ENCODE peak calls at places on chromosomes 6 and 20, in five cellular contexts. H is kidney, J is A549, P is RWPE1, W is heart right ventricle. B is an unnamed sample.

GRCh38 chr6:93721386-93722048 is 302.2 kb upstream of the EPHA7 start:
- DNase-seq in P (no peak), H (no peak), J (peak), W (no peak), B (no peak)

GRCh38 chr6:169831450-169832246 is 80.2 kb downstream of the ERMARD start:
- DNase-seq in W (peak), P (peak), J (peak), H (peak), B (peak)

GRCh38 chr20:57890254-57890800 is 180.5 kb upstream of the PMEPA1 start:
- DNase-seq in P (no peak), H (no peak), J (no peak), W (no peak), B (no peak)

GRCh38 chr20:37984018-37984785 is 49.1 kb downstream of the TTI1 start:
- DNase-seq in J (no peak), H (no peak), P (no peak), W (peak), B (no peak)

GRCh38 chr6:163827157-163827556 is 412.6 kb downstream of the QKI start:
- DNase-seq in P (no peak), H (no peak), J (no peak), W (no peak), B (no peak)

GRCh38 chr6:11366934-11367637 is 134.6 kb upstream of the NEDD9 start:
- DNase-seq in W (no peak), H (no peak), J (peak), P (no peak), B (no peak)

GRCh38 chr6:134480593-134480992 is 162.7 kb upstream of the SGK1 start:
- DNase-seq in P (no peak), W (no peak), H (no peak), J (no peak), B (no peak)

GRCh38 chr20:32930701-32931100 is 72.0 kb downstream of the EFCAB8 start:
- DNase-seq in W (no peak), H (no peak), P (no peak), J (no peak), B (no peak)

GRCh38 chr6:28337103-28337520 is 1.2 kb upstream of the ZSCAN31 start:
- DNase-seq in J (no peak), P (no peak), H (no peak), W (no peak), B (no peak)

GRCh38 chr6:3283641-3284435 is 25.1 kb downstream of the PSMG4 start:
- DNase-seq in H (peak), P (no peak), J (no peak), W (no peak), B (no peak)

GRCh38 chr6:24864345-24864744 is 65.6 kb upstream of the ARMH2 start:
- DNase-seq in P (no peak), J (no peak), H (no peak), W (no peak), B (no peak)

GRCh38 chr6:167763056-167763944 is 63.4 kb upstream of the AFDN start:
- DNase-seq in J (no peak), P (no peak), H (no peak), W (no peak), B (no peak)

GRCh38 chr6:111301914-111302313 is 181.1 kb downstream of the REV3L start:
- DNase-seq in W (no peak), J (no peak), H (no peak), P (no peak), B (no peak)

GRCh38 chr20:53331151-53331973 is 262.3 kb downstream of the ZNF217 start:
- DNase-seq in H (no peak), J (peak), W (no peak), P (peak), B (no peak)

GRCh38 chr20:46670585-46671584 is 18.4 kb downstream of the TP53RK start:
- DNase-seq in W (no peak), P (no peak), H (no peak), J (no peak), B (no peak)

GRCh38 chr6:112931835-112932234 is 584.7 kb downstream of the RFPL4B start:
- DNase-seq in P (no peak), J (no peak), W (no peak), H (no peak), B (no peak)

GRCh38 chr6:33212857-33213165 is 4.5 kb downstream of the RING1 start:
- DNase-seq in P (no peak), J (no peak), W (no peak), H (no peak), B (no peak)

GRCh38 chr6:33213166-33213988 is 5.1 kb downstream of the RING1 start:
- DNase-seq in H (peak), P (no peak), J (no peak), W (no peak), B (no peak)

GRCh38 chr6:33209856-33210255 is 1.6 kb downstream of the RING1 start:
- DNase-seq in J (no peak), W (no peak), P (no peak), H (no peak), B (no peak)

GRCh38 chr6:33211136-33211535 is 2.8 kb downstream of the RING1 start:
- DNase-seq in H (no peak), P (no peak), W (no peak), J (no peak), B (no peak)

DNA sequence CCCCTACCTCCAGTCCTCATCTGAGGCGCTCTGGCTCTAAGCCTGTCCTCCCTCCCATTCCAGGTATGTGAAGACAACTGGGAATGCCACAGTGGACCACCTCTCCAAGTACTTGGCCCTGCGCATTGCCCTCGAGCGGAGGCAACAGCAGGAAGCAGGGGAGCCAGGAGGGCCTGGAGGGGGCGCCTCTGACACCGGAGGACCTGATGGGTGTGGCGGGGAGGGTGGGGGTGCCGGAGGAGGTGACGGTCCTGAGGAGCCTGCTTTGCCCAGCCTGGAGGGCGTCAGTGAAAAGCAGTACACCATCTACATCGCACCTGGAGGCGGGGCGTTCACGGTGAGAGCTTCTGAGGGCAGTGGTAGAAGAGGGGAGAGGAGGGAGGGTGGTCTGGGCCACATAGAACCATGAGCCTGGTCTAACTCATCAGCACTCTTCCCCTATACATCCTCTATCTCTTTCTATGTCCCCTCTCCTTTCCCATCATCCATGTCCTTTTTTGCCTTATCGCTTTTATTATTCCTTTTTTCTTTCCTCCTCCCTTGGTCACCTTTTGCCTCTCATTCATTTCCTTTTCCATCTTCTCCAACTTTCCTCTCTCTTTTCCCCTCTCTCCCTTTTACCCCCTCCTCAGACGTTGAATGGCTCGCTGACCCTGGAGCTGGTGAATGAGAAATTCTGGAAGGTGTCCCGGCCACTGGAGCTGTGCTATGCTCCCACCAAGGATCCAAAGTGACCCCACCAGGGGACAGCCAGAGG is 3.5 kb downstream of the RING1 start:
- DNase-seq in W (no peak), P (no peak), H (peak), J (no peak), B (no peak)
- TF ChIP-seq CTCF in W (no peak), P (no peak), H (no peak), J (no peak), B (no peak)

GRCh38 chr20:31440012-31440659 is at the start of gene DEFB123:
- DNase-seq in H (no peak), P (no peak), J (no peak), W (no peak), B (no peak)
- TF ChIP-seq CTCF in H (no peak), P (peak), J (peak), W (no peak), B (no peak)

DNA sequence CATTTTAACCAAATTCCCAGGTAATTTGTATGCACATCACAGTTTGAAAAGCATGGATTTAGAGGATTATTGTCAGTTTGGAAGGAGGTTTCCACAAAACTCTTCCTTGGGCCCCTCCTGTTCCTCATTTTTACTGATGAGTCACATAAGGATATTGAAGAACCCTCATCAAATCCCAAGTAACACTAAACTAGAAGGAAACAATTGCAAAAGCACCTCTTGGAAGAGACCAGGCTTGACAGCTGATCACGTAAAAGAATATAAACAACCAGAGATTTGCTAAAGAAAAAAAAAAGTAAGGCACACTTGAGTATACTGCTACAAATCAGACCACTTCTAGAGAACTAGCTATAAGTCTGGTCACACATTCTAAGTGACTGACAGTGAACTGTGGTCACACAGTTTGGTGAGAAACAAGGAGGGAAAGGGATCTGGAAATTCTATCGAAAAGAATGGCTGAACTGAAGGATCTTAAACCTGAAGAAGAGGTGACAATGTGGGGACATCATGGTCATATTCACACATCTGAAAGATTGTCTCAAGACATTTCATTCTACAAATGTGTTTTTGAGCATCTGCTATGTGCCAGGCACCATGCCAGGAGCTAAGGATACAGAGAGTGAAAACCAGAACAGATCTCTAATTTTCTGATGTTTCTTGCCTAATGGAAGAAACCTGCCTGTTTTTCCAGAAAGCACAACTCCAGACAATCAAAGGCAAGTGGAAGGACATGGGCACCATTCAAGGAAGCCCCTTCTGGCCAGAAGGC is 24.1 kb downstream of the ZHX3 start:
- DNase-seq in J (no peak), W (no peak), P (no peak), H (no peak), B (no peak)
- TF ChIP-seq CTCF in J (no peak), W (no peak), P (no peak), H (no peak), B (no peak)

GRCh38 chr6:46862381-46862780 is 59.4 kb downstream of the ADGRF5 start:
- DNase-seq in P (no peak), W (no peak), J (no peak), H (no peak), B (no peak)
- TF ChIP-seq CTCF in P (no peak), W (no peak), J (no peak), H (no peak), B (no peak)

GRCh38 chr20:21151791-21152190 is 25.9 kb downstream of the KIZ start:
- DNase-seq in P (no peak), H (no peak), J (no peak), W (no peak), B (no peak)
- TF ChIP-seq CTCF in P (no peak), H (no peak), J (no peak), W (no peak), B (no peak)

GRCh38 chr20:41697861-41698559 is 79.8 kb upstream of the CHD6 start:
- DNase-seq in J (peak), P (peak), H (no peak), W (no peak), B (no peak)
- TF ChIP-seq CTCF in J (peak), P (peak), H (peak), W (peak), B (peak)

DNA sequence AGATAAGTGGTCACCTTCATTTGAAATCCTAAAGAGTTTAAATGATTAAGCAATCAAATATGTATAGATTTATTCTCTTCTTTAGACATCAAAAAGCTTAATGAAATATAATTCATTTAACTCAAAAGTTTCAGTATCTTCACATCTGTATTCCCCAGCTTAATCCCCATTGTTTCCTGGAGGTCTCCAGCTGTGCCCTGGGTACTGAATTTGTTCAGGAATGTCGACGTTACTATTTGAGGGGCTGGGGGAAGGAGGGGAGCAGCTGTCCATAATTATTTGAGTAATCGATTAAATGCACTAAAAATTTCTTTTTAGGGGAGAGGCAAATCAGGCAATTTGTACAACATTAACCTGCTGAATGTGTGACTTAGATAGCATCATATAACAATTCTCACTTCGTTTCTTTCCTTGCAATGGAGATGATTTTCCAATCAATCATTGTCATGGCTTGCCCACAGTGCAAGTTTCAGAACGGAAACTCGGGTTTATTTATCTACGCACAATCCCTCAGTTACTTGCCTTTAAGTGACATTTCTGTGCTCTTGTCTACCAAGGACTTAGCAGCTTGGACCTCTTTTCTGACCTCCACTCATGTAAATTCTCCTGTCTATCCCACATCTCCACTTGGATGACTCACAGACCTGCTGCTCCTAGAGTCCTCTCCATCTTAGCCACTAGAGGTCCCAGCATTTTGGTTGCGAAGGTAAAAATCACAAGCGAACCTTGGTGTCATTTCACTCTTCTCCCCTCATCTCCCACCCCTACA is 3.9 kb downstream of the DOK5 start:
- DNase-seq in W (no peak), H (no peak), P (no peak), J (peak), B (no peak)
- TF ChIP-seq CTCF in W (peak), H (peak), P (no peak), J (peak), B (no peak)

DNA sequence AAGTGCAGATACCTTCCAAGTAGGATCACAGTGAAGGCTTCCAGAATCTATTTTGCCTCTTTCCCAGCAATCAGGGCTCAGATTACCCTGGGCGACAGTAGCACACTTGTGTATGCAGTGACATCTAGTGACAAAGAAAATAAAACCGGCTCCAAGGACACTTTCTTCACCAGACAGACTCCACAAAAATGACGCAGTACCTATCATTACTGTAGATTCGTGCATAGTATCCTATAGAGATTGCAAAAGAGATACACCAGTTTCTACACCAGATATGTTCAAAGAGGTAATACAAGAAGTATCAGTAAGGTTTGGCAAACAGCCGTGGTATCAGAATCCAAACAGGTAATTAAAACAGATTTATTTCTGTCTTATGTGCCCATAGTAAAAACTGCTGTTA is 600.3 kb upstream of the JAG1 start:
- DNase-seq in H (no peak), J (peak), P (peak), W (no peak), B (no peak)
- TF ChIP-seq CTCF in H (peak), J (peak), P (peak), W (peak), B (peak)

GRCh38 chr20:24784607-24785006 is 164.5 kb upstream of the CST7 start:
- DNase-seq in W (no peak), H (no peak), J (no peak), P (no peak), B (no peak)

GRCh38 chr20:24782221-24782620 is 166.8 kb upstream of the CST7 start:
- DNase-seq in P (no peak), J (no peak), H (no peak), W (no peak), B (no peak)

GRCh38 chr20:24783631-24784492 is 165.2 kb upstream of the CST7 start:
- DNase-seq in W (no peak), H (peak), P (no peak), J (peak), B (no peak)

GRCh38 chr20:24781061-24781980 is 167.7 kb upstream of the CST7 start:
- DNase-seq in J (peak), W (no peak), P (peak), H (peak), B (no peak)

GRCh38 chr20:24782801-24783630 is 166.1 kb upstream of the CST7 start:
- DNase-seq in P (no peak), J (no peak), W (no peak), H (no peak), B (no peak)
- TF ChIP-seq CTCF in P (no peak), J (no peak), W (no peak), H (no peak), B (no peak)